ENCODE peak calls at places on chromosomes 5 and 9, in ten cellular contexts. A is GM06990, U is neural crest cell, E is AG04450, O is lower leg skin, C is heart right ventricle, J is cardiac muscle cell, Q is astrocyte of the spinal cord, W is upper lobe of right lung, R is HFFc6. M is an unnamed sample.

GRCh38 chr5:53422539-53422938 is 57.9 kb upstream of the FST start:
- DNase-seq in W (no peak), U (no peak), O (no peak), A (no peak), Q (peak), J (no peak), C (no peak), E (no peak), R (peak), M (no peak)

GRCh38 chr9:72271617-72272478 is 93.2 kb downstream of the ZFAND5 start:
- DNase-seq in O (peak), C (no peak), E (peak), R (peak), Q (peak), W (no peak), A (no peak), U (peak), J (peak), M (peak)

GRCh38 chr5:102433473-102433872 is 65.3 kb downstream of the SLCO6A1 start:
- DNase-seq in J (no peak), O (no peak), W (no peak), R (no peak), E (no peak), C (no peak), A (no peak), Q (no peak), U (no peak), M (no peak)

GRCh38 chr9:73742412-73742811 is 590.7 kb downstream of the ANXA1 start:
- DNase-seq in W (no peak), U (no peak), O (no peak), E (no peak), Q (no peak), J (no peak), R (no peak), A (no peak), C (no peak), M (no peak)

GRCh38 chr5:174172104-174172965 is 126.8 kb downstream of the NSG2 start:
- DNase-seq in Q (no peak), O (no peak), U (peak), E (no peak), A (no peak), R (no peak), J (no peak), C (no peak), W (no peak), M (no peak)

GRCh38 chr5:17340363-17340762 is 122.9 kb downstream of the BASP1 start:
- DNase-seq in Q (no peak), C (no peak), J (no peak), E (no peak), R (no peak), O (no peak), U (no peak), W (no peak), A (no peak), M (no peak)

GRCh38 chr9:14455243-14455642 is 141.3 kb upstream of the NFIB start:
- DNase-seq in C (no peak), A (no peak), R (no peak), O (no peak), W (no peak), J (no peak), Q (no peak), E (no peak), U (no peak), M (no peak)

GRCh38 chr9:84667571-84668203 is 1.8 kb upstream of the NTRK2 start:
- DNase-seq in A (peak), Q (peak), W (no peak), O (peak), R (no peak), U (peak), E (no peak), J (peak), C (no peak), M (peak)

GRCh38 chr5:55711531-55712022 is 547 bp downstream of the SLC38A9 start:
- DNase-seq in O (no peak), E (no peak), R (no peak), Q (no peak), U (no peak), A (no peak), C (no peak), W (no peak), J (no peak), M (peak)

GRCh38 chr5:7876867-7877266 is 7.9 kb downstream of the MTRR start:
- DNase-seq in W (no peak), U (no peak), J (no peak), E (no peak), R (peak), A (no peak), O (no peak), Q (peak), C (no peak), M (no peak)

GRCh38 chr5:172091956-172092732 is 85.7 kb upstream of the FBXW11 start:
- DNase-seq in E (no peak), O (no peak), R (no peak), A (no peak), U (no peak), J (no peak), W (peak), Q (no peak), C (no peak), M (no peak)

GRCh38 chr5:1875481-1875842 is 7.3 kb downstream of the IRX4 start:
- DNase-seq in U (no peak), J (peak), O (no peak), E (no peak), A (no peak), Q (no peak), R (no peak), W (no peak), C (no peak), M (no peak)

DNA sequence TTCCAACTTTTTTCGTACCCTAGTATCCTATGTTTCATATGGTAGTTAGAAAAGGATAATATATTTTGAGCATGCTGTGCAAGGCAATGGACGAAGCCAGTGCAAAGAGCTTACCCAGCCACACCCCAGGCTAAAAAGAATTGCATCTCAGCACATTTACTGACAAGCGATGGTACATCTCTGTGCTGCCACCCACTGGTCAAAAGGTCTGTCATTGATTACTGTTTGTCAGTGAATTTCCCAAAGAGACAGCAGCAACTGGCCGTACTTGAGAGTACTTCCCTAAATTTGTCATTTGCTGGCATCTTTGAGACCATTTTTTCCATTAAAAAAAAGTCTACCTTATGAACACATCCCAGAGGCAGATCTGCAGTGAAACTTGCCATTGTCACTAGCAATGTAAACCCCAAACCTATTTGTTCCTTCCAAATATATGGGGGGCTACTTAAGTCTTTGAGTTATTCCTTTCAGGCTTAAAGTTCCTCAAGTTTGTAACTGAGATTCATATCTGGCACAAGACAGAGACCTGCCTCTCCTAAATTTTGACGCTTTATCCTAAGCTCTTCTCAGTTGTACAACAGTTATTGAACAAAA is 184.3 kb downstream of the CTNND2 start:
- DNase-seq in J (peak), E (no peak), O (peak), R (no peak), A (no peak), U (peak), Q (peak), C (no peak), W (no peak), M (peak)
- TF ChIP-seq CTCF in J (no peak), E (no peak), O (no peak), R (peak), A (peak), U (peak), Q (peak), C (peak), W (peak), M (peak)

DNA sequence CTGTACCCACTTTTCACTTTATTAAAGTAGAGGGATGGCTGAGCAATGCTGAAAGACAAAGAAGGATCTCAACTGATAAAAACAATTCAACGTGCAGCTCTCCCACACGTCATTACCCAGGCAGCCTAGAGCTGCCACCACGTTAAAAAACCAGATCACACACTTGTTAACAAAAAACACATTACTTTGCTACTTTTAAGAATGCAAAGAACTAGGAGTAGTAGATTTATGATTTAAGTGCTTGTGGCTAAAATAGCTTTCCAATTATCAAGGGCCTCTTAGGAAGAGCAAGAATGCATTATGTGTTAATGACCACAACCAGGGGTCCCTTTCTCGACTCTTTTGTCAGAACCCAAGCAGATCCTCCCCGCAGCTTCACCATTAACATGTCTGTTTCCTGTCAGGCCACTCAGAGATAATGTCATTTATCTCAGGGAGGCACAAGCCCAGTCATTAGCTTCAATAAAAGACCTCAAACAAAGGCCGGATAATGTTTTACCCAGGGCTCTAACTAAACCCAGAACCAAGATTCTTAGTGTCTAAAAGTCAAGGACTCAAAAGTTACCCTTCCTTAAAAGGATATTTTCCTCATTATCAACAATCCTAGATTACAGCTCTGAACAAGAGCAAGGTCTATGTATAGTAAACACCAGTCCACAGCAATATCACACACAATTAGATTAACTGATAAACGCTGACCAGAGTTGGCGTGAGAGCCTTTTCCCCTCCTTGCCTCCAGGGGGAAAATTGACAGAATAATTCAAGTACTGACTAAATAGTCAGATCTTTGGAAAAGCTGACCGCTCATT is 7.5 kb downstream of the ZNF608 start:
- DNase-seq in E (no peak), J (peak), O (no peak), C (no peak), R (no peak), A (no peak), U (no peak), W (no peak), Q (no peak), M (peak)
- TF ChIP-seq CTCF in E (no peak), J (no peak), O (no peak), C (no peak), R (no peak), A (no peak), U (peak), W (no peak), Q (peak), M (peak)

GRCh38 chr5:157470616-157471015 is 10.6 kb downstream of the NIPAL4 start:
- DNase-seq in R (no peak), W (no peak), U (no peak), E (no peak), J (no peak), Q (no peak), O (no peak), A (no peak), C (no peak), M (no peak)

GRCh38 chr5:157469073-157469472 is 9.1 kb downstream of the NIPAL4 start:
- DNase-seq in W (no peak), C (no peak), J (no peak), U (no peak), R (no peak), A (no peak), Q (no peak), O (no peak), E (no peak), M (no peak)

GRCh38 chr5:157469687-157470086 is 9.7 kb downstream of the NIPAL4 start:
- DNase-seq in C (no peak), U (no peak), E (no peak), R (no peak), O (no peak), A (no peak), J (no peak), Q (no peak), W (no peak), M (no peak)

GRCh38 chr5:157473383-157474370 is 13.7 kb downstream of the NIPAL4 start:
- DNase-seq in O (no peak), W (no peak), Q (peak), A (no peak), J (peak), U (no peak), C (no peak), R (peak), E (no peak), M (no peak)

GRCh38 chr5:157471709-157472108 is 11.7 kb downstream of the NIPAL4 start:
- DNase-seq in E (no peak), A (no peak), R (peak), J (peak), O (no peak), W (no peak), Q (no peak), U (peak), C (no peak), M (peak)
- TF ChIP-seq CTCF in E (peak), A (peak), R (peak), J (peak), O (no peak), W (peak), Q (peak), U (peak), C (peak), M (peak)

DNA sequence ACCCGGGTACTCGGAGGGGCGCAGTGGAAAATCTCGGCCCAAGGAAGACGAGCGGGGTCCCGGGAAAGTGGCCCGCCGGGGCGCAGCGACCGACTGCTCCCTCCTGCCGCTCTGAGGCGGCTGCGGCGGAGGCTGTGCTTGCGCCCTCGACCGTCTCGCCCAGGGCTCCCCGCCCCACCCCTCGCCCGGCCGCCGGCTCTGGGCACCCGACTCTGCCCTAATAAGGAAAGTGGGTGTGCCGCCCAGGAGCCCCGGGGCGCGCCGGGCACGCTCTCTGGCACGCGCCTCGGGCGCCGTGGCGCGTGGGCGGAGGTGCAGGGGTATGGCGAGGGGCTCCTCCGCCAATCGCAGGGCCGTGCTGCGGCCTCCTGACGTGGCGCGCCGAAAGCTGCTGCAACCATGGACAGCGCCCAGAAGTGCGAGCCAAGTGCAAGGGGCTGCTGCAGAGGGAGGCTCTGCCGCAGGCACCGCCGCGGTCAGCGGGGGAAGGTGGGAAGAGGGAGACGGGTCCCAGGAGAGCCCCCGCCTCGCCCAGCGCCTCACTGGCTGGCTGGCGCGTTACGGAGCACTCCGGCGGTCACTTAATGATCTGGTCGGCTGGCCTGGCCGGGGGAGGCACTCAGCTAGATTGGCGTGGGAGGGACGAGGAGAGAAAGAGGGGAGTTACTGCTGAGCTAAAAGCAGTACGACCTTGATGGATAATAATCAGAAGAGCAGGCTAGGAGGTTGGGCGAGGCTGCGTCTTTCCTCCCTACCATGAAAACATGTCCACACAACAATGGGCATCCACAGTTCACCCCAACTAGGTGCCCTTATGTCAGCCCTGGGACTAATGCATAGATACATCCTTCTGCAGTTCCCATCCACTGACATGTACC is at the start of gene PRUNE2:
- DNase-seq in W (peak), Q (peak), J (peak), U (peak), E (peak), C (peak), A (peak), O (no peak), R (peak), M (peak)
- TF ChIP-seq CTCF in W (no peak), Q (no peak), J (no peak), U (no peak), E (no peak), C (no peak), A (no peak), O (no peak), R (no peak), M (no peak)

DNA sequence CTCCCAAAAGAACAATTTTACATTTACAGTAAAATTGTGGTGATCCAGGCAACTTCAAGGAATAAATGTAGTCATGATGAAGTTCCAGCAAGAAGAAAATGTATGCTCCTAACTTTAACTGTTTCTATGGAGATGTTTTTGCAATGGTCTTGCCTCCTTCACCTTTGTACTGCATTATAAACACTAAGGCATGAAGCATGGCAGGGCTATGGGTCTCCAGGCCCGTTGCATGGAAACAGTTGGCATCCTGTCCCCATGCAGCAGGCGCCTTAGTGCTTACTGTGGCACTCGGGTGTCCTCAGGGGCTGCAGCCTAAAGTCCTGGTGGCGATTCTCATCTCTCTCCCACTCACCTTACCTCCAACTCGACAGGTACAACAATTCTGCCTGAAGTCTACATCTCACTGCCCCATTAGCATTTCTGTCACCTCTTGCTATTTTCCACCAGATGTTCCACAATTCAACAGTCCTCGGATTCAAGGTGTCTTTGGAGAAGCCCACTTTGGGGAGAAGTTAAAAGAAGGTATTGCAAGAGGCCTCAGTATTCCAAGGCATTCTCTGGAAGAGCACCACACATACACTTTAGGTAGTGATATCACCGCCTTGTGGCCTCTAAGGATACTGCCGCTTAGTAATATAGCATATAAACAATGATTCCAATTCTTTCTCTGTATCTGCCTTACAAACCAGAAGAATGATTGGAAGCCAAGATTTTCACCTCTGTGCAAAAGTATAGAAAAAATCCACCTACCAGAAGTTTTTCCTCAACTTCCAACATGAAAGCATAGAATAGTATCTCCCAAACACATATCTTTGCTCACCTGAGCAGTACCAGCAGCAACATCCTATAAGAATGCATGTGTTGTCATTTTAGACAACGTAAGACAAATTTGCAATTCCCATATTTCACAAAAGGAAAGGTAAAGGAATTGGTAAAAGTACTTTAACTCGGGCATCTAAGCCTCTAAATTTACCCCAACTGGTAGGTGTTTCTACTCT is 5.1 kb downstream of the LIFR start:
- DNase-seq in J (peak), Q (peak), U (no peak), O (no peak), R (peak), W (no peak), A (no peak), C (no peak), E (peak), M (no peak)
- TF ChIP-seq CTCF in J (peak), Q (peak), U (peak), O (peak), R (peak), W (peak), A (peak), C (peak), E (peak), M (peak)

GRCh38 chr5:83718195-83718825 is 2.3 kb downstream of the HAPLN1 start:
- DNase-seq in E (peak), Q (peak), U (peak), J (peak), W (no peak), A (no peak), O (no peak), C (no peak), R (peak), M (peak)
- TF ChIP-seq CTCF in E (peak), Q (peak), U (peak), J (peak), W (peak), A (peak), O (no peak), C (peak), R (peak), M (peak)

GRCh38 chr5:135426102-135427082 is 20.8 kb downstream of the DCANP1 start:
- DNase-seq in O (no peak), E (no peak), U (no peak), C (no peak), A (no peak), J (peak), R (peak), W (no peak), Q (peak), M (peak)
- TF ChIP-seq CTCF in O (no peak), E (peak), U (peak), C (peak), A (peak), J (peak), R (peak), W (peak), Q (peak), M (peak)

M was measured in endothelial cell.